ENCODE peak calls at places on chromosomes 4 and X, in seven cellular contexts. Q is IMR-90, U is H9, C is neuronal stem cell, E is trophoblast cell, S is mesendoderm, B is H1. M is an unnamed sample.

GRCh38 chrX:34849371-34849770 is 93.2 kb upstream of the FAM47B start:
- DNase-seq in Q (peak; percentile 74), U (no peak), C (no peak), E (no peak), S (no peak), B (no peak), M (peak; percentile 15)

GRCh38 chrX:108313662-108314061 is 124.6 kb downstream of the COL4A6 start:
- DNase-seq in Q (peak; percentile 60), U (no peak), C (no peak), E (no peak), S (no peak), B (no peak), M (peak; percentile 35)

GRCh38 chr4:110195561-110196205 is 2.7 kb downstream of the ELOVL6 start:
- DNase-seq in Q (peak; percentile 17), U (no peak), C (no peak), E (no peak), S (peak; percentile 13), B (no peak), M (peak; percentile 49)

GRCh38 chr4:13920111-13920875 is 292.8 kb upstream of the BOD1L1 start:
- DNase-seq in Q (peak; percentile 81), U (no peak), C (no peak), E (peak; percentile 88), S (no peak), B (peak; percentile 27), M (peak; percentile 58)

GRCh38 chr4:175971393-175972179 is 94.1 kb upstream of the WDR17 start:
- DNase-seq in Q (no peak), U (no peak), C (no peak), E (peak; percentile 80), S (peak; percentile 21), B (no peak), M (no peak)

GRCh38 chr4:155445306-155445705 is 68.5 kb upstream of the MAP9 start:
- DNase-seq in Q (no peak), U (no peak), C (no peak), E (no peak), S (no peak), B (no peak), M (no peak)

GRCh38 chr4:55291227-55291629 is 54.8 kb upstream of the SRD5A3 start:
- DNase-seq in Q (no peak), U (no peak), C (no peak), E (peak; percentile 11), S (no peak), B (no peak), M (peak; percentile 2)

GRCh38 chr4:77045490-77045889 is 30.3 kb downstream of the CCNI start:
- DNase-seq in Q (peak; percentile 49), U (no peak), C (no peak), E (peak; percentile 56), S (peak; percentile 48), B (no peak), M (peak; percentile 40)

GRCh38 chr4:36152712-36153111 is 91.6 kb downstream of the ARAP2 start:
- DNase-seq in Q (no peak), U (no peak), C (no peak), E (no peak), S (no peak), B (no peak), M (no peak)

GRCh38 chrX:150959557-150959956 is 23.6 kb upstream of the HMGB3 start:
- DNase-seq in Q (no peak), U (no peak), C (no peak), E (no peak), S (no peak), B (no peak), M (no peak)

GRCh38 chr4:111283066-111283677 is 660.3 kb upstream of the PITX2 start:
- DNase-seq in Q (peak; percentile 57), U (peak; percentile 52), C (peak; percentile 63), E (peak; percentile 84), S (peak; percentile 65), B (peak; percentile 29), M (peak; percentile 62)

GRCh38 chr4:84167579-84167978 is 331.5 kb downstream of the NKX6-1 start:
- DNase-seq in Q (no peak), U (peak; percentile 69), C (peak; percentile 12), E (peak; percentile 10), S (peak; percentile 87), B (peak; percentile 17), M (peak; percentile 0)

GRCh38 chr4:4455199-4455865 is 68.4 kb downstream of the NSG1 start:
- DNase-seq in Q (no peak), U (no peak), C (no peak), E (no peak), S (no peak), B (no peak), M (no peak)

GRCh38 chrX:111244238-111244750 is 26.0 kb downstream of the CAPN6 start:
- DNase-seq in Q (peak; percentile 14), U (no peak), C (no peak), E (peak; percentile 53), S (peak; percentile 10), B (no peak), M (peak; percentile 18)

GRCh38 chr4:154464654-154465053 is 26.9 kb downstream of the DCHS2 start:
- DNase-seq in Q (no peak), U (no peak), C (no peak), E (no peak), S (no peak), B (no peak), M (no peak)

GRCh38 chr4:94237271-94237670 is 29.6 kb downstream of the SMARCAD1 start:
- DNase-seq in Q (no peak), U (no peak), C (no peak), E (no peak), S (no peak), B (no peak), M (no peak)

GRCh38 chr4:106495498-106495897 is 126.9 kb upstream of the GIMD1 start:
- DNase-seq in Q (no peak), U (no peak), C (no peak), E (no peak), S (no peak), B (no peak), M (no peak)

GRCh38 chr4:44237643-44238042 is 211.0 kb downstream of the KCTD8 start:
- DNase-seq in Q (no peak), U (no peak), C (no peak), E (no peak), S (no peak), B (no peak), M (no peak)

GRCh38 chr4:98720871-98721480 is 62.6 kb upstream of the TSPAN5 start:
- DNase-seq in Q (peak; percentile 10), U (no peak), C (no peak), E (no peak), S (no peak), B (no peak), M (no peak)

GRCh38 chr4:106080376-106080775 is 185.1 kb downstream of the NPNT start:
- DNase-seq in Q (peak; percentile 7), U (no peak), C (no peak), E (no peak), S (no peak), B (no peak), M (no peak)

GRCh38 chr4:181661090-181661489 is 582.1 kb upstream of the TENM3 start:
- DNase-seq in Q (peak; percentile 85), U (no peak), C (no peak), E (peak; percentile 21), S (no peak), B (no peak), M (no peak)

GRCh38 chr4:166363198-166363597 is 490.2 kb downstream of the TLL1 start:
- DNase-seq in Q (no peak), U (no peak), C (no peak), E (no peak), S (no peak), B (no peak), M (no peak)
- H3K18ac ChIP-seq in Q (no peak overlapping the region), U (no peak overlapping the region), C (no peak overlapping the region), E (no peak overlapping the region), S (no peak overlapping the region), B (no peak overlapping the region), M (no peak overlapping the region)

DNA sequence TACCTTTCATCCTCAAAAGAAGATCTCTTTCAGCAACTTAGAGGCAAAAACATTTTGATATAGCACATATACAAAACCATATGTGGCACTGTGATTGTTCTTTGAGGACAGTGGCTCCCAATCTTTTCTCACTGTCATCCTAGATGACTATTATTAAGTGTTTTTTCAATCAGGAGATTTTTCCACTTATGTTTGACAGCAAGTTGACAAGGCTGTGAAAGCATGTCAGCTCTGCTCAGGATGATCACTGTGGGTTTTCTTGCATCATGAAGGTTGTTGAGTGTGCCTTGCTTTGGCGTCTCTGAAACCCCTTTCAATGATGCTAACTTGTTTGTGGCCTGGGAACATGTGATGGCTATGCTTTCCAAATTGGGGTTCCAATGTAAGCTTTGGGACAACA is 20.2 kb upstream of the NSUN7 start:
- DNase-seq in Q (no peak), U (no peak), C (no peak), E (no peak), S (no peak), B (no peak), M (no peak)
- H3K18ac ChIP-seq in Q (no peak overlapping the region), U (no peak overlapping the region), C (no peak overlapping the region), E (no peak overlapping the region), S (no peak overlapping the region), B (no peak overlapping the region), M (no peak overlapping the region)

GRCh38 chr4:125179727-125180126 is 135.0 kb upstream of the FAT4 start:
- DNase-seq in Q (no peak), U (no peak), C (no peak), E (no peak), S (no peak), B (no peak), M (no peak)
- H3K18ac ChIP-seq in Q (no peak overlapping the region), U (no peak overlapping the region), C (no peak overlapping the region), E (no peak overlapping the region), S (no peak overlapping the region), B (no peak overlapping the region), M (no peak overlapping the region)

DNA sequence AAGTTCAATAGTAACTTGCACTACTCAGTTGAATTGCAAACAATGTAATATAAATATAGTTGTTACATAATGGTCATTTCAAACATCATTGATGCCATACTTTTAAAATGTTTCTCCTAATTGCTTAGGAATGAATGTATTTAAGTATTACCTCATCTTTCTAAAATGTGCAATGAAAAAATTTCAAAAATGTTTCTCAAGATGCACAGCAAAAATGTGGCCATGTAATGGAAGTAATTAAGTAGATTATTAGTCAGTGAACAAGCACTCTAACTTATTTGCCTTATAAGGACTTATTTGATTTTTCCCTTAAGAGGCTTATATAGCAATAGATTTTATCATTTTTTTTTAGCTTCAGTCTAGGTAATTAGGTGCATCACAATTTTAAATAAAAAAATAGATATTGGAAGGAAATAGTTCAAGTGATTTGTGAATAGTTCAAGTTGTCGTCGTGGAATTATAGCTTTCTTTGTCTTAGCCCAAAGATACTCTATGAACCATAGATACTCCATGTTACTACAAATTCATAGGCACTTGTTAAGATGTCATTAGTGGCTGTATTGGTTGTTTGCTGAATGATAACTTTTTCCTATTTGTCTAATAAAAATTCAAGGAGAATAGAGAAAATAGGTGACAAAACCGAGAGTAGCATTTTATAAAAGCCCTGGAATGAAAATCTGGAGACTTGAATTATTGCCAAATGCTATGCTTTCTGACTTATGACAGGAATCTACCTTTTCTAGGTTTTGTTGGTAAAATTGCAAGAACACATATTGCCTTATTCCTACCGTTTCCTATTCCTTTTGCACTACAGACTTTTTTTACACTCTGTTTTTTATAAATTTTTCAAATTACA is 118.5 kb downstream of the TLL1 start:
- DNase-seq in Q (no peak), U (no peak), C (no peak), E (peak; percentile 84), S (peak; percentile 2), B (no peak), M (peak; percentile 6)
- H3K18ac ChIP-seq in Q (no peak overlapping the region), U (no peak overlapping the region), C (no peak overlapping the region), E (no peak overlapping the region), S (no peak overlapping the region), B (no peak overlapping the region), M (no peak overlapping the region)